ENCODE peak calls at places on chromosomes 4 and X, in six cellular contexts. One of them, this sample, is unnamed.

GRCh38 chr4:7929530-7929951 is 10.1 kb downstream of the AFAP1 start:
- DNase-seq in WTC11: peak; percentile 35
- DNase-seq in ovary: no peak
- DNase-seq in NCI-H446 treated with DMSO at 0.1 percent for 48 hours: no peak
- DNase-seq in C1 segment of cervical spinal cord: no peak
- DNase-seq in substantia nigra: no peak
- DNase-seq in this sample: peak; percentile 85

GRCh38 chr4:88791274-88791673 is 93.6 kb upstream of the NAP1L5 start:
- DNase-seq in C1 segment of cervical spinal cord: no peak
- DNase-seq in NCI-H446 treated with DMSO at 0.1 percent for 48 hours: peak; percentile 9
- DNase-seq in substantia nigra: no peak
- DNase-seq in ovary: no peak
- DNase-seq in WTC11: no peak
- DNase-seq in this sample: peak; percentile 14

GRCh38 chr4:140717313-140717712 is 38.9 kb downstream of the TBC1D9 start:
- DNase-seq in C1 segment of cervical spinal cord: no peak
- DNase-seq in WTC11: no peak
- DNase-seq in substantia nigra: no peak
- DNase-seq in NCI-H446 treated with DMSO at 0.1 percent for 48 hours: peak; percentile 2
- DNase-seq in ovary: no peak
- DNase-seq in this sample: no peak

GRCh38 chr4:3226467-3226866 is 22.5 kb upstream of the MSANTD1 start:
- DNase-seq in substantia nigra: no peak
- DNase-seq in ovary: peak; percentile 7
- DNase-seq in NCI-H446 treated with DMSO at 0.1 percent for 48 hours: no peak
- DNase-seq in C1 segment of cervical spinal cord: peak; percentile 17
- DNase-seq in WTC11: no peak
- DNase-seq in this sample: no peak

GRCh38 chrX:9627827-9628406 is 137.7 kb downstream of the GPR143 start:
- DNase-seq in C1 segment of cervical spinal cord: no peak
- DNase-seq in WTC11: no peak
- DNase-seq in substantia nigra: no peak
- DNase-seq in NCI-H446 treated with DMSO at 0.1 percent for 48 hours: no peak
- DNase-seq in ovary: no peak
- DNase-seq in this sample: no peak

GRCh38 chr4:80608285-80608980 is 272.9 kb downstream of the CFAP299 start:
- DNase-seq in substantia nigra: no peak
- DNase-seq in WTC11: no peak
- DNase-seq in C1 segment of cervical spinal cord: no peak
- DNase-seq in NCI-H446 treated with DMSO at 0.1 percent for 48 hours: no peak
- DNase-seq in ovary: no peak
- DNase-seq in this sample: no peak

GRCh38 chrX:154002215-154002719 is 17.4 kb downstream of the IRAK1 start:
- DNase-seq in ovary: no peak
- DNase-seq in C1 segment of cervical spinal cord: peak; percentile 24
- DNase-seq in WTC11: no peak
- DNase-seq in NCI-H446 treated with DMSO at 0.1 percent for 48 hours: no peak
- DNase-seq in substantia nigra: no peak
- DNase-seq in this sample: peak; percentile 73

GRCh38 chrX:1531106-1531890 is 5.7 kb downstream of the P2RY8 start:
- DNase-seq in ovary: no peak
- DNase-seq in substantia nigra: no peak
- DNase-seq in NCI-H446 treated with DMSO at 0.1 percent for 48 hours: no peak
- DNase-seq in C1 segment of cervical spinal cord: no peak
- DNase-seq in WTC11: no peak
- DNase-seq in this sample: no peak

GRCh38 chr4:124737619-124738018 is 25.1 kb upstream of the ANKRD50 start:
- DNase-seq in substantia nigra: no peak
- DNase-seq in WTC11: no peak
- DNase-seq in NCI-H446 treated with DMSO at 0.1 percent for 48 hours: no peak
- DNase-seq in C1 segment of cervical spinal cord: no peak
- DNase-seq in ovary: no peak
- DNase-seq in this sample: no peak

GRCh38 chr4:56787380-56787779 is 34.1 kb downstream of the SPINK2 start:
- DNase-seq in WTC11: no peak
- DNase-seq in substantia nigra: no peak
- DNase-seq in C1 segment of cervical spinal cord: no peak
- DNase-seq in ovary: peak; percentile 26
- DNase-seq in NCI-H446 treated with DMSO at 0.1 percent for 48 hours: no peak
- DNase-seq in this sample: peak; percentile 64

GRCh38 chrX:10518073-10518472 is 102.3 kb downstream of the MID1 start:
- DNase-seq in substantia nigra: no peak
- DNase-seq in C1 segment of cervical spinal cord: no peak
- DNase-seq in WTC11: no peak
- DNase-seq in ovary: no peak
- DNase-seq in NCI-H446 treated with DMSO at 0.1 percent for 48 hours: no peak
- DNase-seq in this sample: no peak

GRCh38 chrX:73581002-73581628 is 18.1 kb downstream of the CHIC1 start:
- DNase-seq in substantia nigra: no peak
- DNase-seq in ovary: no peak
- DNase-seq in C1 segment of cervical spinal cord: no peak
- DNase-seq in WTC11: no peak
- DNase-seq in NCI-H446 treated with DMSO at 0.1 percent for 48 hours: no peak
- DNase-seq in this sample: no peak

This sample was measured in mesendoderm.